ENCODE peak calls at places on chromosomes 2 and 18, in nine cellular contexts. S, K, C, M, H, E, W, B and N are unnamed samples.
A peak's percentile ranks its signal among the peaks of the same experiment; 100 is the strongest.

GRCh38 chr2:8636041-8636491 is 45.8 kb upstream of the ID2 start:
- DNase-seq in S (no peak), C (peak; percentile 54), B (no peak), K (no peak), E (no peak), H (no peak), W (peak; percentile 52), M (no peak), N (no peak)

GRCh38 chr2:71483246-71483645 is 29.9 kb downstream of the DYSF start:
- DNase-seq in H (no peak), E (no peak), W (peak; percentile 60), S (no peak), B (no peak), C (peak; percentile 50), K (no peak), M (no peak), N (no peak)

GRCh38 chr2:113266431-113266830 is 12.3 kb downstream of the PAX8 start:
- DNase-seq in H (no peak), M (no peak), W (no peak), C (no peak), S (no peak), E (no peak), K (no peak), B (no peak), N (no peak)

GRCh38 chr2:77513191-77513590 is 9.0 kb downstream of the LRRTM4 start:
- DNase-seq in E (no peak), S (no peak), W (no peak), B (no peak), M (no peak), C (no peak), K (no peak), H (no peak), N (no peak)

GRCh38 chr2:52473526-52473925 is 1294.1 kb upstream of the CHAC2 start:
- DNase-seq in M (no peak), W (no peak), E (no peak), H (no peak), K (no peak), S (no peak), C (no peak), B (no peak), N (no peak)

GRCh38 chr2:100813527-100813926 is 6.4 kb upstream of the NPAS2 start:
- DNase-seq in C (no peak), B (no peak), H (no peak), M (no peak), S (no peak), E (no peak), W (no peak), K (no peak), N (no peak)

GRCh38 chr2:85707304-85707703 is 13.1 kb downstream of the GNLY start:
- DNase-seq in E (peak; percentile 89), W (peak; percentile 82), M (peak; percentile 73), H (peak; percentile 70), B (peak; percentile 78), K (peak; percentile 95), S (peak; percentile 67), C (no peak), N (peak; percentile 58)

GRCh38 chr2:223586261-223586660 is 15.9 kb downstream of the SCG2 start:
- DNase-seq in K (no peak), S (no peak), C (no peak), W (no peak), H (no peak), B (no peak), E (no peak), M (no peak), N (no peak)

GRCh38 chr2:23617167-23617787 is 232.3 kb downstream of the KLHL29 start:
- DNase-seq in H (no peak), K (no peak), B (peak; percentile 74), E (no peak), C (peak; percentile 43), W (peak; percentile 97), S (no peak), M (no peak), N (peak; percentile 46)

GRCh38 chr2:164642268-164642667 is 21.0 kb upstream of the GRB14 start:
- DNase-seq in C (no peak), M (no peak), H (no peak), W (no peak), S (no peak), B (no peak), E (no peak), K (no peak), N (no peak)

GRCh38 chr18:34923911-34924310 is 117.3 kb upstream of the MAPRE2 start:
- DNase-seq in B (no peak), E (no peak), W (no peak), C (no peak), M (no peak), S (no peak), H (no peak), K (no peak), N (no peak)

GRCh38 chr2:224442092-224442999 is 40.4 kb upstream of the FAM124B start:
- DNase-seq in M (no peak), S (no peak), H (peak; percentile 57), K (peak; percentile 89), B (no peak), E (no peak), C (peak; percentile 75), W (no peak), N (peak; percentile 14)

GRCh38 chr2:170022692-170023091 is 155.3 kb upstream of the MYO3B start:
- DNase-seq in C (no peak), S (no peak), M (no peak), W (no peak), E (no peak), K (no peak), H (no peak), B (no peak), N (no peak)

GRCh38 chr2:20035961-20036666 is 15.3 kb downstream of the LAPTM4A start:
- DNase-seq in M (no peak), C (no peak), W (no peak), B (no peak), E (no peak), H (no peak), S (no peak), K (no peak), N (no peak)

GRCh38 chr2:112583497-112584133 is 794 bp upstream of the CHCHD5 start:
- DNase-seq in C (no peak), B (peak; percentile 5), E (peak; percentile 59), S (no peak), H (peak; percentile 22), M (peak; percentile 75), K (no peak), W (no peak), N (no peak)

GRCh38 chr2:217370391-217370790 is 510.5 kb upstream of the TNP1 start:
- DNase-seq in K (no peak), B (no peak), E (peak; percentile 4), S (no peak), M (peak; percentile 21), W (no peak), C (no peak), H (no peak), N (no peak)

GRCh38 chr2:7338961-7339360 is 421.7 kb downstream of the RNF144A start:
- DNase-seq in C (no peak), H (no peak), K (no peak), E (no peak), W (no peak), B (no peak), M (no peak), S (no peak), N (no peak)

GRCh38 chr18:53056064-53056463 is 716.1 kb downstream of the DCC start:
- DNase-seq in E (no peak), B (no peak), S (no peak), K (peak; percentile 42), W (no peak), M (no peak), H (no peak), C (no peak), N (no peak)

DNA sequence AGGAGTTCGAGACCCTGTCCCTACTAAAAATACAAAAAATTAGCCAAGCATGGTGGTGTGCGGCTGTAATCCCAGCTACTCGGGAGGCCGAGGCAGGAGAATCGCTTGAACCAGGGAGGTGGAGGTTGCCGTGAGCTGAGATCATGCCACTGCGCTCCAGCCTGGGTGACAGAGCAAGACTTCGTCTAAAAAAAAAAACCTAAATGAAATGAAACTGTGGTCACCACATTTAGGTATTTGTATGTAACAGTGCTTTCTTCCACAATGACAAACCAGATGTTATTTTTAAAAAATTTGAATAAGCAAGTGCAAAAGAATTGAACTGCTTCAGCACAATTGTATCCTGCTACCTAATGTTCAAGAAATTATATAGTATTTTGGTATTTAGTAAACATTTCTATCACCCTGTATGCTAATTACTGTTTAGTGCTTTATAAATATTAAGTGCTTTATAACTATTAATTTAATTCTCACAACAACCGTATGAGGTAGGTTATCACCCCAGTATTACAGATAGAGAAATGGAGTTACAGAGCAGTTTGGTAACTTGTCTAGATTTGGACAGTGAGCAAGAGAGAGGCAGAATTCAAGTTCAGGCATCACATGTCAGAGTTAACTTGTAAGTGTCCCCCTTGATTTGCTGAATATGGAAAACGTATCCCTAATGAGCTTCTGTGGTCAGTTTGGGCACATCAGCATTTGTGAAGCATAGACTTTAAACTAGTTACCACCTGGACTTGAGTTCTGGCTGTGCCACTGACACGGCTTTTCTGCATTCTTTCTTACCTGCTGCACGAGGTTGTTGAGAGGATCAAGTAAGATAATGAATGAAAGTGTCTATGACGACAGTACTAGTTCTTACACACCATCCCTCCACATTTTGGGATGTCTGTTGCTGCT is 14.4 kb downstream of the PHLPP1 start:
- DNase-seq in S (no peak), M (no peak), C (no peak), W (no peak), H (no peak), B (no peak), K (no peak), E (no peak), N (no peak)
- TF ChIP-seq POLR2AphosphoS5 in S (no peak), M (no peak), C (no peak), W (no peak), H (no peak), B (no peak), K (no peak), E (no peak), N (no peak)

GRCh38 chr2:239079671-239080294 is 231.9 kb downstream of the TWIST2 start:
- DNase-seq in S (no peak), B (no peak), C (no peak), W (no peak), E (no peak), M (no peak), K (no peak), H (no peak), N (no peak)
- H3K36me3 ChIP-seq in S (peaks cover 94% of the 10 kb centered on the region), B (no peaks in the 10 kb centered on the region), C (peaks cover 94% of the 10 kb centered on the region), W (peaks cover 38% of the 10 kb centered on the region), E (no peaks in the 10 kb centered on the region), M (peaks cover 9% of the 10 kb centered on the region), K (no peaks in the 10 kb centered on the region), H (peaks cover 4% of the 10 kb centered on the region), N (no peaks in the 10 kb centered on the region)

DNA sequence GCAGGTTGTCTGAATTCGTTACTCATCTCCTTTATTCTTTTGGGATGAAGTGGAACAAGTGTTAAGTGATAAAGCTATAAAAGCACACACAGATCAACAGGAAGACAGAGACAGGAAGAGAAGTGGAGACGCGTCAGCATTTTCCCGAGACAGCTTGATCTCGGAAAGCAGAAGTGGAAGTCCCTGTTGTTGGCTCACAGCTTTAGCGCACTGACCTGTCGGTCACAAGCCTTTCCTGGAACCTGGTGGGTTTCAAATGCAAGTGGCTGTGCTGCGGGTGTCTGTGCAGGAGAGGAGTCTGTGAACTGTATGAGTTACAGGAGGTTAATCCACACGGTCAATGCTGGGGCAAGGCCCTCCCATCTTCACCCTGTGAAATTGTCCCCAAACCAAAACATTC is 116.6 kb upstream of the PELI1 start:
- DNase-seq in S (peak; percentile 48), K (no peak), C (peak; percentile 91), M (no peak), H (no peak), W (peak; percentile 78), B (peak; percentile 16), E (no peak), N (peak; percentile 71)
- TF ChIP-seq POLR2AphosphoS5 in S (peak; percentile 26), K (no peak), C (peak; percentile 95), M (no peak), H (no peak), W (peak; percentile 42), B (peak; percentile 46), E (no peak), N (no peak)

GRCh38 chr2:240818543-240819403 is 1.2 kb downstream of the KIF1A start:
- DNase-seq in M (no peak), C (peak; percentile 67), H (peak; percentile 76), S (peak; percentile 20), W (no peak), E (no peak), B (no peak), K (peak; percentile 74), N (no peak)
- H3K36me3 ChIP-seq in M (no peaks in the 10 kb centered on the region), C (no peaks in the 10 kb centered on the region), H (no peaks in the 10 kb centered on the region), S (no peaks in the 10 kb centered on the region), W (no peaks in the 10 kb centered on the region), E (no peaks in the 10 kb centered on the region), B (no peaks in the 10 kb centered on the region), K (no peaks in the 10 kb centered on the region), N (no peaks in the 10 kb centered on the region)